ENCODE peak calls at places on chromosome 13, in four cellular contexts. One of them, this sample, is unnamed.

GRCh38 chr13:45353895-45354294 is 12.9 kb upstream of the TPT1 start:
- DNase-seq in fibroblast of lung: no peak
- DNase-seq in iPS DF 6.9: no peak
- DNase-seq in neural progenitor cell: no peak
- DNase-seq in this sample: no peak

GRCh38 chr13:49238621-49239020 is 9.1 kb upstream of the CDADC1 start:
- DNase-seq in fibroblast of lung: no peak
- DNase-seq in iPS DF 6.9: no peak
- DNase-seq in neural progenitor cell: no peak
- DNase-seq in this sample: no peak

GRCh38 chr13:86870388-86870966 is 800.7 kb upstream of the SLITRK5 start:
- DNase-seq in fibroblast of lung: no peak
- DNase-seq in iPS DF 6.9: no peak
- DNase-seq in neural progenitor cell: peak
- DNase-seq in this sample: no peak

GRCh38 chr13:94280357-94280756 is 199.1 kb downstream of the DCT start:
- DNase-seq in fibroblast of lung: peak
- DNase-seq in iPS DF 6.9: no peak
- DNase-seq in neural progenitor cell: no peak
- DNase-seq in this sample: no peak

GRCh38 chr13:54975676-54976075 is 1947.1 kb downstream of the OLFM4 start:
- DNase-seq in fibroblast of lung: no peak
- DNase-seq in iPS DF 6.9: no peak
- DNase-seq in neural progenitor cell: no peak
- DNase-seq in this sample: no peak

GRCh38 chr13:25215253-25215575 is 43.1 kb upstream of the AMER2 start:
- DNase-seq in fibroblast of lung: no peak
- DNase-seq in iPS DF 6.9: no peak
- DNase-seq in neural progenitor cell: no peak
- DNase-seq in this sample: no peak

GRCh38 chr13:80717834-80718233 is 376.9 kb upstream of the SPRY2 start:
- DNase-seq in fibroblast of lung: no peak
- DNase-seq in iPS DF 6.9: no peak
- DNase-seq in neural progenitor cell: no peak
- DNase-seq in this sample: no peak

GRCh38 chr13:25836709-25837316 is 215.0 kb downstream of the SHISA2 start:
- DNase-seq in fibroblast of lung: peak
- DNase-seq in iPS DF 6.9: no peak
- DNase-seq in neural progenitor cell: no peak
- DNase-seq in this sample: no peak

GRCh38 chr13:66886248-66886647 is 343.9 kb downstream of the PCDH9 start:
- DNase-seq in fibroblast of lung: peak
- DNase-seq in iPS DF 6.9: no peak
- DNase-seq in neural progenitor cell: peak
- DNase-seq in this sample: no peak

GRCh38 chr13:99636728-99637353 is 135.6 kb downstream of the TM9SF2 start:
- DNase-seq in fibroblast of lung: no peak
- DNase-seq in iPS DF 6.9: no peak
- DNase-seq in neural progenitor cell: no peak
- DNase-seq in this sample: no peak

GRCh38 chr13:24905242-24905641 is 141.3 kb downstream of the RNF17 start:
- DNase-seq in fibroblast of lung: peak
- DNase-seq in iPS DF 6.9: no peak
- DNase-seq in neural progenitor cell: no peak
- DNase-seq in this sample: no peak

GRCh38 chr13:41864658-41865057 is 96.3 kb downstream of the VWA8 start:
- DNase-seq in fibroblast of lung: no peak
- DNase-seq in iPS DF 6.9: no peak
- DNase-seq in neural progenitor cell: no peak
- DNase-seq in this sample: peak

GRCh38 chr13:102805680-102806079 is 6.8 kb downstream of the BIVM start:
- DNase-seq in fibroblast of lung: no peak
- DNase-seq in iPS DF 6.9: no peak
- DNase-seq in neural progenitor cell: no peak
- DNase-seq in this sample: no peak

GRCh38 chr13:59364508-59365187 is 799.1 kb downstream of the DIAPH3 start:
- DNase-seq in fibroblast of lung: no peak
- DNase-seq in iPS DF 6.9: peak
- DNase-seq in neural progenitor cell: peak
- DNase-seq in this sample: no peak

GRCh38 chr13:84662503-84662902 is 780.2 kb upstream of the SLITRK1 start:
- DNase-seq in fibroblast of lung: no peak
- DNase-seq in iPS DF 6.9: no peak
- DNase-seq in neural progenitor cell: no peak
- DNase-seq in this sample: no peak

GRCh38 chr13:20494656-20495055 is 31.0 kb downstream of the CRYL1 start:
- DNase-seq in fibroblast of lung: no peak
- DNase-seq in iPS DF 6.9: no peak
- DNase-seq in neural progenitor cell: no peak
- DNase-seq in this sample: no peak

GRCh38 chr13:20498129-20498528 is 27.5 kb downstream of the CRYL1 start:
- DNase-seq in fibroblast of lung: no peak
- DNase-seq in iPS DF 6.9: no peak
- DNase-seq in neural progenitor cell: no peak
- DNase-seq in this sample: no peak

GRCh38 chr13:20497376-20497775 is 28.3 kb downstream of the CRYL1 start:
- DNase-seq in fibroblast of lung: no peak
- DNase-seq in iPS DF 6.9: no peak
- DNase-seq in neural progenitor cell: no peak
- DNase-seq in this sample: no peak

GRCh38 chr13:20492641-20493040 is 33.0 kb downstream of the CRYL1 start:
- DNase-seq in fibroblast of lung: peak
- DNase-seq in iPS DF 6.9: no peak
- DNase-seq in neural progenitor cell: peak
- DNase-seq in this sample: no peak

DNA sequence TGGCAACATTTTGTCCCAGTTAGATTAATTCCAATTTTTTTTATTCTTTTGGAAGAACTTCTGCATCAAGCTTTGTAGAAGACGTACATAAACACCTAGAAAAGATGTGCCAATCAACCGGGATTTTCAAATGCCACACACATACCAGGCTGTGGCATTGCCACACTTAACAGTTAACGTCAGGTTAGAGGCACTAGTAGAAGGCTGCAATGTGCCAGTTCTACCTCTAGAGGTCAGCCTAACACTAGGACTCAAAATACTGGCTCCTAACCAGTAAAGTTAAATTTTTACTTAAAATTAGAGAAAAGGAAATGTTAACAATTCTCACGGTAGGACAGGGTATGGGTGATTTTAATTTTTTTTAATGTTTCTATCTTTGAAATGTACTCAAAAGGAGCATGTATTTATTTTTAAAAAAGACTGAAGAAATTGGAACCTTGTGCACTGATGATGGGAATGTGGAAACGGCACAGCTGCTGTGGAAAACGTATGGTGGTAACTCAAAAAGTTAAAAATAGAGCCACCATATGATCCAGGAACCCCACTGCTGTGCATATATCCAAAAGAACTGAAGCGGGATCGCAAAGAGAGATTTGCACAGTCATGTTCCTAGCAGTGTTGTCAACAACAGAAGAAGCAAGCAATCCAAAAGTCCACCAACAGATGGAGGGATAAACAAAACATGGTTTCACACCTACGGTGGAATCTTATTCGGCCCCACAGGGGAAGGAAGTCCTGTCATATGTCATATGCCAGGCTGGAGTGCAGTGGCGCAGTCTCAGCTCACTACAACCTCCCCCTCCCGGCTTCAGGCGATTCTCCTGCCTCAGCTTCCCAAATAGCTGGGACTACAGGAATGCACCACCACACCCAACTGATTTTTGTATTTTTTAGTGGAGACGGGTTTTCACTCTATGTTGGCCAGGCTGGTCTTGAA is 30.3 kb downstream of the CRYL1 start:
- DNase-seq in fibroblast of lung: peak
- DNase-seq in iPS DF 6.9: peak
- DNase-seq in neural progenitor cell: peak
- DNase-seq in this sample: peak
- H3K4me3 ChIP-seq in fibroblast of lung: peak
- H3K4me3 ChIP-seq in iPS DF 6.9: no peak
- H3K4me3 ChIP-seq in neural progenitor cell: no peak
- H3K4me3 ChIP-seq in this sample: peak

DNA sequence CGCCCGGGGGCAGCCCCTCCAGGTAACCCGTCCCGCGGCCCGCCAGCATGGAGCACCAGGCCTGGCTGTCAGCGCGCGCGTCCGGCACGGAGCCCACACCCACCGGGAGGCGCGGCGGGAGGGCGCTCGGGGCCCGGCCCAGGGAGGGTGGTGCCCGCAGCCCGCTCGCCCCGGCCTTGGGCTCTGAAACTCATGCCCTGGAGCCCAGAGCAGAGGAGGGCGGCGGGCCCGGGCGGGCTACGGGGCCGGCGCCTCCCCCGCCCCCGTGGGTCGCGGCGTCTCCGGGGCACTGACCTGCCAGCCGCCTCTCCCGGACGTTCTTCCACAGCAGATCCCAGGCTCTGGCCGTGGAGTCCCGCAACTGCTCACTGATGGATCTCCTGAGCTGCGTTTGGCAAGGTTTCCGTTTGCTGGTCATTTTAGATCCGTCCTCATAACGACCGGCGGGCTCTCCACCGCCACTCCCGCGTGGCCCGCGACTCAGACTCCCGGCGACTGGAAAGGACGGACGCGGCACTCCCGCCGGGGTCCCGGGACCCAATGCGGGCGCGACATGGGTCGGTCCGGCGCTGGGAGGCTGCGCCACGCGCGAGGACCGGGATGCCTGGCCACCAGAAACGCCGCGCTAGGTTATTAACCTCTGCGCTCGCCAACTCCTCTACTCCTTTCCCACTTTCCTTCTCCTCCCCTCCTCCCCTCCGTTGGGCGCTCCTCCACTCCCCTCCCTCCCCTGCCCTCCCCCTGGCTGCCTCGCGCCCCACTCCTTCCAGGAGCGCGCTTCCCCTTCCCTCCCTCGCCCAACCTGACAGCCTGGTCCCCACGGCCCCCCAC is 64.7 kb upstream of the STARD13 start:
- DNase-seq in fibroblast of lung: peak
- DNase-seq in iPS DF 6.9: no peak
- DNase-seq in neural progenitor cell: peak
- DNase-seq in this sample: no peak
- H3K4me3 ChIP-seq in fibroblast of lung: peak
- H3K4me3 ChIP-seq in iPS DF 6.9: peak
- H3K4me3 ChIP-seq in neural progenitor cell: peak
- H3K4me3 ChIP-seq in this sample: peak

GRCh38 chr13:31629085-31629785 is 110.1 kb upstream of the RXFP2 start:
- DNase-seq in fibroblast of lung: peak
- DNase-seq in iPS DF 6.9: no peak
- DNase-seq in neural progenitor cell: no peak
- DNase-seq in this sample: peak
- H3K4me3 ChIP-seq in fibroblast of lung: no peak
- H3K4me3 ChIP-seq in iPS DF 6.9: no peak
- H3K4me3 ChIP-seq in neural progenitor cell: no peak
- H3K4me3 ChIP-seq in this sample: no peak

DNA sequence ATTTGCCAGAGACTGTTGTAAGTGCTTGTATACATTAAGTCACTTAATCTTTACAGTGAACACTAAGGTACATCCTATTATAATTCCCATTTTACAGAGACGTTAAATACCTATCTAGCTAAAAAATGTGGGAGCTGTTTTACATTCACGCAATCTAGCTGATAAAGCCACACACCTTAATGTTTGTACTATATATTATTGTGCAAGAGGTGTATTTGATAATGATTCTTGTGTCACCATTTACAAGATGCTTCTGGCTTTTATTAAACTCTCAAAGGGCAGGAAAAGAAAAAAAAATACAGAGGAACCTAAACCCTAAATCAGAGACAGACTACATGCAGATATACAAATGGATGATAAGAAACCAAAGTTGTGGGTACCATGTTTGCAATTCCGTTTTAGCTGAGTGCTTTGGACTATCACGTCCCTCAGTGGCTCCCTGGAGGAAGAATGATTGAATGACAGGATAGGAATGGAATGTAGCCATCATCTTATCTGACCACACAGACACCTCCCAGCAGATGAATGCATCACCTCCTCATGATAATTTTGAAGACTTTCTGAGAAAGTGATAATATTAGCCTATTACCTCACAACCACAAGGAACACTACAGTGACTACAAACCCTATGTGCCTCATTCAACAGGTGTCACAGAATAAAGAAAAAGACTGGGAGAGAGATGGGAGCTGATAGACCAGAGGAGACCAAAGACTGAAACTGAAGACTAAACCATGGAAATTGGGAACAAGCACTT is 230.5 kb upstream of the SERP2 start:
- DNase-seq in fibroblast of lung: peak
- DNase-seq in iPS DF 6.9: no peak
- DNase-seq in neural progenitor cell: no peak
- DNase-seq in this sample: no peak
- H3K4me3 ChIP-seq in fibroblast of lung: peak
- H3K4me3 ChIP-seq in iPS DF 6.9: no peak
- H3K4me3 ChIP-seq in neural progenitor cell: peak
- H3K4me3 ChIP-seq in this sample: no peak

GRCh38 chr13:106533940-106534843 is 1.3 kb downstream of the EFNB2 start:
- DNase-seq in fibroblast of lung: peak
- DNase-seq in iPS DF 6.9: no peak
- DNase-seq in neural progenitor cell: peak
- DNase-seq in this sample: no peak
- H3K4me3 ChIP-seq in fibroblast of lung: peak
- H3K4me3 ChIP-seq in iPS DF 6.9: peak
- H3K4me3 ChIP-seq in neural progenitor cell: peak
- H3K4me3 ChIP-seq in this sample: peak

GRCh38 chr13:30880756-30881155 is 25.3 kb upstream of the MEDAG start:
- DNase-seq in fibroblast of lung: peak
- DNase-seq in iPS DF 6.9: no peak
- DNase-seq in neural progenitor cell: no peak
- DNase-seq in this sample: peak
- H3K4me3 ChIP-seq in fibroblast of lung: peak
- H3K4me3 ChIP-seq in iPS DF 6.9: no peak
- H3K4me3 ChIP-seq in neural progenitor cell: no peak
- H3K4me3 ChIP-seq in this sample: no peak

GRCh38 chr13:106756446-106756845 is 188.5 kb upstream of the ARGLU1 start:
- DNase-seq in fibroblast of lung: no peak
- DNase-seq in iPS DF 6.9: no peak
- DNase-seq in neural progenitor cell: peak
- DNase-seq in this sample: no peak
- H3K4me3 ChIP-seq in fibroblast of lung: no peak
- H3K4me3 ChIP-seq in iPS DF 6.9: no peak
- H3K4me3 ChIP-seq in neural progenitor cell: no peak
- H3K4me3 ChIP-seq in this sample: no peak

DNA sequence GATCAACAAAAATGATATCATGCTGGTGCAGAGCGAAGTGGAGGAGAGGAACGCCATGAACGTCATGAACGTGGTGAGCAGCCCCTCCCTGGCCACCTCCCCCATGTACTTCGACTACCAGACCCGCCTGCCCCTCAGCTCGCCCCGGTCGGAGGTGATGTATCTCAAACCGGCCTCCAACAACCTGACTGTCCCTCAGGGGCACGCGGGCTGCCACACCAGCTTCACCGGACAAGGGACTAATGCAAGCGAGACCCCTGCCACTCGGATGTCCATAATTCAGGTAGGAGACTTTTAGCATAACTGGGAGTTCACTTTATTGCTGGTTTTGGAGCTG is 3.3 kb downstream of the PCDH17 start:
- DNase-seq in fibroblast of lung: no peak
- DNase-seq in iPS DF 6.9: no peak
- DNase-seq in neural progenitor cell: peak
- DNase-seq in this sample: no peak
- H3K4me3 ChIP-seq in fibroblast of lung: no peak
- H3K4me3 ChIP-seq in iPS DF 6.9: peak
- H3K4me3 ChIP-seq in neural progenitor cell: peak
- H3K4me3 ChIP-seq in this sample: no peak

DNA sequence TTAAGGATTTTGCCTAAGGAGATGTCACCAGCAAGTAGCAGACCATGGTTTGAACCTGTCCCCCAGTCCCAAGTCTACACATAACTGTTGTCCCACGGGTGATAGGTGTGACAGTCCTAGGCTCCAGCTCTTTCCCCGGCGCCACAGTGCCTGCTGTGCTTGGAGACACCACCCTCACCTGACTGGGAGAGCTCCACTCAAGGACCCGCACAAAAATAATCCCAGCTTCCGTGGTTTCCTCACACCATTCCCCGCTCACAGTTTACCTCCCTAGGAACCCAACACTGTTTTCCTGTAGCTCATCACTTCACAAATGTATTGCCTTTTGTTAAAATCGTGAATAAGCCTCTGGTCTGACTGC is 19.8 kb upstream of the RASA3 start:
- DNase-seq in fibroblast of lung: no peak
- DNase-seq in iPS DF 6.9: no peak
- DNase-seq in neural progenitor cell: no peak
- DNase-seq in this sample: no peak
- H3K4me3 ChIP-seq in fibroblast of lung: no peak
- H3K4me3 ChIP-seq in iPS DF 6.9: no peak
- H3K4me3 ChIP-seq in neural progenitor cell: no peak
- H3K4me3 ChIP-seq in this sample: no peak

This sample was measured in skeletal muscle cell.